ENCODE peak calls at places on chromosome 13, in nine cellular contexts. C is hepatocyte, D is PC-3, V is neural progenitor cell, R is cardiac muscle cell, M is coronary artery, U is aorta, S is spleen, Y is uterus. P is an unnamed sample.

GRCh38 chr13:28147489-28147888 is 9.1 kb downstream of the PAN3 start:
- DNase-seq in U (no peak), C (no peak), V (no peak), S (no peak), M (no peak), D (peak), Y (no peak), R (no peak), P (no peak)

GRCh38 chr13:60352644-60353043 is 44.4 kb upstream of the TDRD3 start:
- DNase-seq in V (no peak), M (no peak), S (no peak), C (no peak), D (no peak), Y (no peak), R (no peak), U (no peak), P (no peak)

GRCh38 chr13:29583073-29583785 is 12.3 kb downstream of the SLC7A1 start:
- DNase-seq in R (no peak), M (no peak), Y (no peak), C (no peak), U (no peak), V (no peak), D (peak), S (no peak), P (no peak)

GRCh38 chr13:35475131-35475959 is 1.1 kb downstream of the MAB21L1 start:
- DNase-seq in M (no peak), Y (no peak), V (peak), C (peak), U (peak), D (no peak), S (peak), R (peak), P (peak)

GRCh38 chr13:61695147-61695546 is 279.5 kb upstream of the PCDH20 start:
- DNase-seq in S (no peak), C (no peak), M (no peak), V (no peak), D (peak), R (no peak), U (no peak), Y (no peak), P (no peak)

GRCh38 chr13:25988655-25989054 is 63.2 kb downstream of the SHISA2 start:
- DNase-seq in U (no peak), C (peak), V (no peak), S (no peak), D (peak), M (no peak), Y (no peak), R (no peak), P (no peak)

GRCh38 chr13:19185086-19185864 is 3.7 kb upstream of the TUBA3C start:
- DNase-seq in M (peak), S (peak), V (no peak), U (peak), Y (no peak), R (no peak), D (no peak), C (no peak), P (no peak)

GRCh38 chr13:111007209-111007608 is 92.3 kb upstream of the ANKRD10 start:
- DNase-seq in C (no peak), S (no peak), R (peak), M (no peak), D (no peak), Y (no peak), V (no peak), U (no peak), P (no peak)

GRCh38 chr13:112097770-112098169 is 30.8 kb downstream of the SOX1 start:
- DNase-seq in V (no peak), U (no peak), M (no peak), R (no peak), C (no peak), Y (no peak), D (no peak), S (no peak), P (no peak)

GRCh38 chr13:110702591-110703526 is 3.1 kb downstream of the CARS2 start:
- DNase-seq in M (no peak), S (peak), C (no peak), D (no peak), U (no peak), Y (no peak), R (peak), V (no peak), P (no peak)

GRCh38 chr13:75739244-75739868 is 103.2 kb downstream of the LMO7 start:
- DNase-seq in S (no peak), M (no peak), C (no peak), Y (no peak), U (no peak), V (no peak), R (no peak), D (no peak), P (no peak)

GRCh38 chr13:26760835-26761582 is 423 bp upstream of the GPR12 start:
- DNase-seq in S (no peak), V (peak), U (no peak), R (no peak), D (no peak), C (no peak), Y (no peak), M (no peak), P (no peak)

GRCh38 chr13:56187331-56187730 is 953.4 kb upstream of the PRR20A start:
- DNase-seq in R (no peak), U (peak), V (no peak), D (no peak), Y (no peak), M (no peak), C (no peak), S (peak), P (peak)

GRCh38 chr13:25306671-25307464 is 5.4 kb downstream of the NUP58 start:
- DNase-seq in V (no peak), C (no peak), Y (no peak), U (no peak), R (no peak), S (no peak), D (no peak), M (no peak), P (no peak)

GRCh38 chr13:91368676-91369425 is 21.4 kb downstream of the MIR17HG start:
- DNase-seq in C (no peak), Y (no peak), S (no peak), U (no peak), R (peak), D (no peak), M (no peak), V (no peak), P (no peak)

GRCh38 chr13:29452773-29453574 is 142.5 kb downstream of the SLC7A1 start:
- DNase-seq in M (no peak), D (no peak), R (no peak), V (no peak), Y (no peak), C (no peak), U (no peak), S (no peak), P (no peak)

GRCh38 chr13:73514208-73514607 is 455.4 kb downstream of the KLF5 start:
- DNase-seq in M (no peak), U (no peak), S (no peak), Y (no peak), V (no peak), D (no peak), R (no peak), C (no peak), P (no peak)

GRCh38 chr13:103883152-103883551 is 816.9 kb upstream of the SLC10A2 start:
- DNase-seq in D (peak), V (peak), R (peak), S (peak), U (peak), M (no peak), Y (peak), C (peak), P (peak)

GRCh38 chr13:42170029-42170428 is 101.9 kb upstream of the AKAP11 start:
- DNase-seq in V (peak), S (no peak), R (no peak), Y (no peak), M (no peak), D (no peak), U (no peak), C (no peak), P (no peak)

GRCh38 chr13:101398191-101398590 is 18.1 kb downstream of the NALCN start:
- DNase-seq in S (no peak), C (no peak), D (peak), Y (no peak), V (no peak), U (no peak), M (no peak), R (no peak), P (no peak)

GRCh38 chr13:98026457-98026857 is 73.0 kb downstream of the IPO5 start:
- DNase-seq in R (peak), Y (no peak), V (no peak), M (no peak), C (peak), U (no peak), S (no peak), D (no peak), P (no peak)

GRCh38 chr13:85725433-85725832 is 73.8 kb downstream of the SLITRK6 start:
- DNase-seq in V (no peak), S (no peak), U (no peak), R (no peak), C (no peak), M (no peak), D (peak), Y (no peak), P (no peak)

GRCh38 chr13:33053397-33054066 is 37.3 kb downstream of the KL start:
- DNase-seq in S (no peak), R (no peak), U (no peak), V (no peak), Y (no peak), C (no peak), M (no peak), D (no peak), P (no peak)

GRCh38 chr13:30409911-30410704 is 12.2 kb upstream of the UBE2L5 start:
- DNase-seq in Y (peak), C (peak), S (no peak), M (peak), R (peak), V (no peak), D (peak), U (no peak), P (peak)

GRCh38 chr13:20360041-20360491 is 127.9 kb upstream of the GJB6 start:
- DNase-seq in M (no peak), R (peak), U (no peak), C (no peak), Y (no peak), V (no peak), D (peak), S (no peak), P (no peak)

GRCh38 chr13:71485913-71486312 is 381.1 kb downstream of the DACH1 start:
- DNase-seq in R (no peak), M (no peak), S (no peak), U (no peak), C (no peak), Y (no peak), D (no peak), V (no peak), P (no peak)

GRCh38 chr13:65378484-65378883 is 1851.7 kb downstream of the PCDH9 start:
- DNase-seq in Y (no peak), R (no peak), D (no peak), V (no peak), S (no peak), C (no peak), U (no peak), M (no peak), P (no peak)

GRCh38 chr13:47623862-47624261 is 377.2 kb downstream of the SUCLA2 start:
- DNase-seq in V (no peak), D (no peak), M (no peak), U (no peak), S (no peak), C (no peak), Y (no peak), R (no peak), P (no peak)

GRCh38 chr13:35733832-35734231 is 257.3 kb upstream of the MAB21L1 start:
- DNase-seq in C (no peak), R (peak), Y (no peak), S (no peak), V (no peak), D (no peak), M (no peak), U (no peak), P (no peak)

GRCh38 chr13:49495783-49496762 is at the start of gene PHF11:
- DNase-seq in D (peak), S (peak), R (peak), C (peak), V (peak), M (peak), Y (peak), U (peak), P (peak)

GRCh38 chr13:113166681-113167080 is 8.2 kb downstream of the PROZ start:
- DNase-seq in R (no peak), D (no peak), V (no peak), U (no peak), C (no peak), S (no peak), Y (no peak), M (no peak), P (no peak)

GRCh38 chr13:43784491-43784890 is 2.3 kb downstream of the ENOX1 start:
- DNase-seq in R (no peak), S (no peak), U (no peak), Y (no peak), M (no peak), V (no peak), C (no peak), D (no peak), P (no peak)
- H3K4me3 ChIP-seq in R (no peak), S (no peak), U (no peak), Y (no peak), M (no peak), V (no peak), C (no peak), D (no peak), P (no peak)

GRCh38 chr13:51780099-51780498 is 23.9 kb downstream of the DHRS12 start:
- DNase-seq in D (no peak), V (no peak), S (no peak), U (no peak), C (no peak), M (no peak), R (no peak), Y (no peak), P (no peak)

GRCh38 chr13:51781246-51782022 is 22.5 kb downstream of the DHRS12 start:
- DNase-seq in S (no peak), V (peak), C (peak), R (peak), D (peak), U (no peak), Y (no peak), M (no peak), P (no peak)

GRCh38 chr13:51776179-51776578 is 27.8 kb downstream of the DHRS12 start:
- DNase-seq in C (no peak), V (no peak), U (no peak), Y (no peak), S (no peak), R (no peak), M (no peak), D (no peak), P (no peak)

GRCh38 chr13:51777921-51778320 is 26.0 kb downstream of the DHRS12 start:
- DNase-seq in R (no peak), U (no peak), D (no peak), M (no peak), V (no peak), Y (no peak), C (no peak), S (no peak), P (peak)

GRCh38 chr13:51778407-51778806 is 25.6 kb downstream of the DHRS12 start:
- DNase-seq in V (no peak), R (no peak), U (no peak), D (no peak), C (no peak), M (no peak), S (no peak), Y (no peak), P (peak)
- H3K27ac ChIP-seq in V (no peak), R (no peak), U (no peak), D (no peak), C (no peak), M (no peak), S (no peak), Y (no peak), P (no peak)

GRCh38 chr13:50685491-50685890 is 158.0 kb downstream of the DLEU7 start:
- DNase-seq in D (peak), R (peak), U (peak), C (no peak), S (no peak), Y (peak), M (no peak), V (peak), P (peak)

GRCh38 chr13:50687545-50687944 is 155.9 kb downstream of the DLEU7 start:
- DNase-seq in Y (no peak), C (no peak), S (no peak), U (no peak), R (no peak), D (no peak), V (no peak), M (no peak), P (no peak)

GRCh38 chr13:50684366-50684765 is 159.1 kb downstream of the DLEU7 start:
- DNase-seq in V (no peak), M (no peak), C (no peak), S (no peak), R (no peak), D (no peak), U (no peak), Y (no peak), P (peak)

GRCh38 chr13:50690020-50690419 is 153.5 kb downstream of the DLEU7 start:
- DNase-seq in S (no peak), D (no peak), Y (no peak), M (no peak), U (no peak), C (no peak), R (no peak), V (peak), P (no peak)

DNA sequence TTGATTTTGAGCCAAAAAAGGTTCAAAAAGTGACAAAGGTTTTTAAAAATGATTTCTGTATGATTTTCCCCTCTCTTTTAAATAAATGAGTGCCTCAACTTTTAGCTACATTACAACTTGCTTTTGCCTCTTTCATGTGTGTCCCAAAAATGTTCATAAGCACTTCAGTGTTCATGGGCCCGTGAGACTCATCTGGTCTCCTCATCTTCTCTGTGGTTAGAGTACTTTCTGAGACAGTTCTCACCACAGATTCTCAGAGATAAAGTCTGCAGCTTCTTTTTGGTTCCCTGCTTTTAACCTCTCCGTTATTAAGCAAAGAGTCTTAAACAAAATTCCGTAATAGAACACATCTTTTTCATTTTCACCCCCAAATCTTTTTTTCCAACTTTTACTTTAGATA is 156.9 kb downstream of the DLEU7 start:
- DNase-seq in M (no peak), C (no peak), R (no peak), U (no peak), S (no peak), D (no peak), Y (no peak), V (no peak), P (no peak)
- H3K4me3 ChIP-seq in M (no peak), C (no peak), R (no peak), U (no peak), S (no peak), D (no peak), Y (no peak), V (no peak), P (no peak)

DNA sequence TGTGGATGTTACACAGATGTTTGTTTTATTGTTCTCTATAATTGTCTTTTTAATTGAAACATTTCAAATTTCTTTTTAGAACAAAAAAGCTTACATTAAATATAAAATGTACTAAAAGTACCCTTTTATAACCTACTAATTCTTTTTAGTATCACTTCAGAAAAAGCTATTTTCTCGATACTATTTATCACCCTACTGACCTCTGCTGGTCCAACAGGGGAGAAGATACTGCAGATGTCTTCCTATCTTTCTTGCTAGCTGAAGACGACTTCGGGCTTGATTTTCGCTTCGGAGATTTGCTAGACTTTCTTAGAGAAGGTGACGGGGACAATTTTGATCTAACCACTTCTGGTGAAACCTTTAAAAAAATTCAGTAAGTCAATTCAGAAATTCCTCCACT is 42.4 kb downstream of the ZC3H13 start:
- DNase-seq in U (no peak), V (peak), R (no peak), D (no peak), M (no peak), S (no peak), C (peak), Y (no peak), P (no peak)
- H3K27ac ChIP-seq in U (no peak), V (no peak), R (no peak), D (no peak), M (no peak), S (no peak), C (no peak), Y (no peak), P (no peak)

GRCh38 chr13:106916329-106916728 is 348.4 kb upstream of the ARGLU1 start:
- DNase-seq in Y (no peak), U (no peak), C (no peak), M (no peak), S (no peak), R (peak), D (no peak), V (no peak), P (no peak)
- H3K4me3 ChIP-seq in Y (no peak), U (no peak), C (no peak), M (no peak), S (no peak), R (no peak), D (no peak), V (no peak), P (peak)

GRCh38 chr13:66410314-66410713 is 819.8 kb downstream of the PCDH9 start:
- DNase-seq in D (no peak), V (no peak), Y (no peak), R (no peak), S (no peak), C (no peak), M (no peak), U (no peak), P (no peak)

GRCh38 chr13:66409542-66409941 is 820.6 kb downstream of the PCDH9 start:
- DNase-seq in D (no peak), V (no peak), C (no peak), Y (no peak), R (no peak), M (no peak), U (no peak), S (no peak), P (no peak)

GRCh38 chr13:66402546-66402945 is 827.6 kb downstream of the PCDH9 start:
- DNase-seq in R (no peak), C (no peak), Y (no peak), D (peak), M (no peak), S (no peak), V (no peak), U (no peak), P (no peak)

GRCh38 chr13:66405908-66406802 is 824.0 kb downstream of the PCDH9 start:
- DNase-seq in D (peak), Y (no peak), R (peak), S (no peak), V (peak), C (peak), U (no peak), M (no peak), P (no peak)

DNA sequence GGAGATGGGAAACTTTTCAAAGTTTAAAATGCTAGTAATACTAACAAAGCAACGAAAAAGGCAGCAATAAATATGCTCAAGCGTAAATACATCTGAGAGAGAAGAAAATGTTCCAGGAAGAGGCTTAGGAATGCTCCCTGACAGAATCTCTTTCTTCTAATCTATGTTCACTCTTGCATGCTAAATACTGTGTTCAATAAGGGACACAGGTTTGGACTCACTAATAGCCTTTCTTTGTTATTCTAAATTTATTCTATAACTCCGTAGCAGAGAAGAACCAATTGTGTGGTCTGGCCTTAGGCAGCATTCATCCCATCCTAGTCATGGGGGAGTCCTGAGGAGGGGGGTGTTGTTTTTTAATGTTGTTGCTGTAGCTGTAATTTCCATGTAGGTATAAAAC is 823.0 kb downstream of the PCDH9 start:
- DNase-seq in V (peak), S (no peak), D (no peak), U (no peak), M (no peak), R (no peak), Y (no peak), C (no peak), P (no peak)
- H3K27ac ChIP-seq in V (peak), S (no peak), D (peak), U (no peak), M (no peak), R (no peak), Y (no peak), C (no peak), P (no peak)